ENCODE peak calls at places on chromosomes 6 and 20, in four cellular contexts. One of them, this sample, is unnamed.

GRCh38 chr6:46932941-46933340 is 11.2 kb upstream of the ADGRF5 start:
- DNase-seq in bronchial epithelial cell: no peak
- DNase-seq in right atrium auricular region: no peak
- DNase-seq in brain microvascular endothelial cell: no peak
- DNase-seq in this sample: peak

GRCh38 chr6:36373368-36374009 is 14.0 kb downstream of the ETV7 start:
- DNase-seq in bronchial epithelial cell: peak
- DNase-seq in right atrium auricular region: no peak
- DNase-seq in brain microvascular endothelial cell: no peak
- DNase-seq in this sample: no peak

GRCh38 chr6:112372213-112372806 is 25.2 kb downstream of the RFPL4B start:
- DNase-seq in bronchial epithelial cell: peak
- DNase-seq in right atrium auricular region: no peak
- DNase-seq in brain microvascular endothelial cell: no peak
- DNase-seq in this sample: peak

GRCh38 chr6:75044846-75045245 is 161.0 kb downstream of the COL12A1 start:
- DNase-seq in bronchial epithelial cell: no peak
- DNase-seq in right atrium auricular region: no peak
- DNase-seq in brain microvascular endothelial cell: no peak
- DNase-seq in this sample: no peak

GRCh38 chr6:35688605-35689322 is at the start of gene FKBP5:
- DNase-seq in bronchial epithelial cell: peak
- DNase-seq in right atrium auricular region: peak
- DNase-seq in brain microvascular endothelial cell: peak
- DNase-seq in this sample: peak

GRCh38 chr20:32454164-32455145 is 96.3 kb downstream of the ASXL1 start:
- DNase-seq in bronchial epithelial cell: no peak
- DNase-seq in right atrium auricular region: no peak
- DNase-seq in brain microvascular endothelial cell: no peak
- DNase-seq in this sample: no peak

GRCh38 chr6:84314377-84314898 is 87.0 kb upstream of the CEP162 start:
- DNase-seq in bronchial epithelial cell: no peak
- DNase-seq in right atrium auricular region: no peak
- DNase-seq in brain microvascular endothelial cell: no peak
- DNase-seq in this sample: no peak

GRCh38 chr6:8017276-8017701 is 46.9 kb downstream of the BLOC1S5 start:
- DNase-seq in bronchial epithelial cell: no peak
- DNase-seq in right atrium auricular region: no peak
- DNase-seq in brain microvascular endothelial cell: no peak
- DNase-seq in this sample: peak

GRCh38 chr6:146153040-146153758 is 124.3 kb downstream of the GRM1 start:
- DNase-seq in bronchial epithelial cell: no peak
- DNase-seq in right atrium auricular region: no peak
- DNase-seq in brain microvascular endothelial cell: no peak
- DNase-seq in this sample: no peak

GRCh38 chr6:135935951-135936601 is 84.6 kb downstream of the PDE7B start:
- DNase-seq in bronchial epithelial cell: peak
- DNase-seq in right atrium auricular region: no peak
- DNase-seq in brain microvascular endothelial cell: peak
- DNase-seq in this sample: peak

GRCh38 chr20:48736231-48736630 is 91.6 kb downstream of the PREX1 start:
- DNase-seq in bronchial epithelial cell: no peak
- DNase-seq in right atrium auricular region: no peak
- DNase-seq in brain microvascular endothelial cell: no peak
- DNase-seq in this sample: no peak

GRCh38 chr6:42344756-42345155 is 107.0 kb downstream of the TRERF1 start:
- DNase-seq in bronchial epithelial cell: no peak
- DNase-seq in right atrium auricular region: no peak
- DNase-seq in brain microvascular endothelial cell: no peak
- DNase-seq in this sample: no peak

GRCh38 chr6:166097914-166098522 is 69.6 kb downstream of the TBXT start:
- DNase-seq in bronchial epithelial cell: peak
- DNase-seq in right atrium auricular region: peak
- DNase-seq in brain microvascular endothelial cell: peak
- DNase-seq in this sample: peak

GRCh38 chr20:31923388-31924271 is 28.2 kb downstream of the PDRG1 start:
- DNase-seq in bronchial epithelial cell: no peak
- DNase-seq in right atrium auricular region: no peak
- DNase-seq in brain microvascular endothelial cell: no peak
- DNase-seq in this sample: no peak

GRCh38 chr6:24854077-24854670 is 55.5 kb upstream of the ARMH2 start:
- DNase-seq in bronchial epithelial cell: peak
- DNase-seq in right atrium auricular region: no peak
- DNase-seq in brain microvascular endothelial cell: no peak
- DNase-seq in this sample: no peak

GRCh38 chr6:118679293-118679692 is 27.9 kb upstream of the CEP85L start:
- DNase-seq in bronchial epithelial cell: peak
- DNase-seq in right atrium auricular region: no peak
- DNase-seq in brain microvascular endothelial cell: no peak
- DNase-seq in this sample: peak

GRCh38 chr20:48201881-48202280 is 416.6 kb upstream of the SULF2 start:
- DNase-seq in bronchial epithelial cell: no peak
- DNase-seq in right atrium auricular region: no peak
- DNase-seq in brain microvascular endothelial cell: no peak
- DNase-seq in this sample: no peak

GRCh38 chr20:62121776-62122658 is at the start of gene LSM14B:
- DNase-seq in bronchial epithelial cell: peak
- DNase-seq in right atrium auricular region: peak
- DNase-seq in brain microvascular endothelial cell: peak
- DNase-seq in this sample: peak

GRCh38 chr20:61500791-61501321 is 248.8 kb downstream of the CDH4 start:
- DNase-seq in bronchial epithelial cell: no peak
- DNase-seq in right atrium auricular region: no peak
- DNase-seq in brain microvascular endothelial cell: no peak
- DNase-seq in this sample: no peak

GRCh38 chr6:90940812-90941481 is 354.1 kb upstream of the MAP3K7 start:
- DNase-seq in bronchial epithelial cell: peak
- DNase-seq in right atrium auricular region: no peak
- DNase-seq in brain microvascular endothelial cell: peak
- DNase-seq in this sample: peak

GRCh38 chr6:52087498-52087999 is at the start of gene PKHD1:
- DNase-seq in bronchial epithelial cell: peak
- DNase-seq in right atrium auricular region: no peak
- DNase-seq in brain microvascular endothelial cell: no peak
- DNase-seq in this sample: no peak

GRCh38 chr6:150229775-150230561 is 87.1 kb downstream of the PPP1R14C start:
- DNase-seq in bronchial epithelial cell: peak
- DNase-seq in right atrium auricular region: no peak
- DNase-seq in brain microvascular endothelial cell: no peak
- DNase-seq in this sample: no peak

GRCh38 chr20:63230800-63231268 is 4.9 kb upstream of the BIRC7 start:
- DNase-seq in bronchial epithelial cell: peak
- DNase-seq in right atrium auricular region: peak
- DNase-seq in brain microvascular endothelial cell: peak
- DNase-seq in this sample: peak

GRCh38 chr20:9015984-9016324 is 52.9 kb upstream of the PLCB4 start:
- DNase-seq in bronchial epithelial cell: peak
- DNase-seq in right atrium auricular region: no peak
- DNase-seq in brain microvascular endothelial cell: no peak
- DNase-seq in this sample: no peak

GRCh38 chr20:50695144-50695872 is 4.0 kb upstream of the RIPOR3 start:
- DNase-seq in bronchial epithelial cell: no peak
- DNase-seq in right atrium auricular region: peak
- DNase-seq in brain microvascular endothelial cell: no peak
- DNase-seq in this sample: no peak

GRCh38 chr6:36755435-36756348 is 58.1 kb downstream of the RAB44 start:
- DNase-seq in bronchial epithelial cell: peak
- DNase-seq in right atrium auricular region: no peak
- DNase-seq in brain microvascular endothelial cell: peak
- DNase-seq in this sample: peak

GRCh38 chr6:24910850-24911712 is 24.7 kb downstream of the RIPOR2 start:
- DNase-seq in bronchial epithelial cell: peak
- DNase-seq in right atrium auricular region: no peak
- DNase-seq in brain microvascular endothelial cell: no peak
- DNase-seq in this sample: no peak

GRCh38 chr6:144395014-144395413 is 109.9 kb downstream of the UTRN start:
- DNase-seq in bronchial epithelial cell: peak
- DNase-seq in right atrium auricular region: no peak
- DNase-seq in brain microvascular endothelial cell: no peak
- DNase-seq in this sample: no peak

GRCh38 chr20:38091447-38092216 is 58.1 kb downstream of the RPRD1B start:
- DNase-seq in bronchial epithelial cell: no peak
- DNase-seq in right atrium auricular region: no peak
- DNase-seq in brain microvascular endothelial cell: peak
- DNase-seq in this sample: no peak

GRCh38 chr6:27129095-27129815 is 118.2 kb upstream of the PRSS16 start:
- DNase-seq in bronchial epithelial cell: no peak
- DNase-seq in right atrium auricular region: no peak
- DNase-seq in brain microvascular endothelial cell: no peak
- DNase-seq in this sample: no peak

GRCh38 chr6:27128796-27129094 is 118.8 kb upstream of the PRSS16 start:
- DNase-seq in bronchial epithelial cell: no peak
- DNase-seq in right atrium auricular region: no peak
- DNase-seq in brain microvascular endothelial cell: no peak
- DNase-seq in this sample: no peak

GRCh38 chr6:27130668-27131428 is 116.7 kb upstream of the PRSS16 start:
- DNase-seq in bronchial epithelial cell: no peak
- DNase-seq in right atrium auricular region: no peak
- DNase-seq in brain microvascular endothelial cell: no peak
- DNase-seq in this sample: no peak

GRCh38 chr6:27127874-27128795 is 119.4 kb upstream of the PRSS16 start:
- DNase-seq in bronchial epithelial cell: no peak
- DNase-seq in right atrium auricular region: no peak
- DNase-seq in brain microvascular endothelial cell: no peak
- DNase-seq in this sample: peak

GRCh38 chr6:27129917-27130316 is 117.6 kb upstream of the PRSS16 start:
- DNase-seq in bronchial epithelial cell: no peak
- DNase-seq in right atrium auricular region: no peak
- DNase-seq in brain microvascular endothelial cell: no peak
- DNase-seq in this sample: no peak
- TF ChIP-seq CTCF in bronchial epithelial cell: no peak
- TF ChIP-seq CTCF in right atrium auricular region: no peak
- TF ChIP-seq CTCF in brain microvascular endothelial cell: no peak
- TF ChIP-seq CTCF in this sample: no peak

DNA sequence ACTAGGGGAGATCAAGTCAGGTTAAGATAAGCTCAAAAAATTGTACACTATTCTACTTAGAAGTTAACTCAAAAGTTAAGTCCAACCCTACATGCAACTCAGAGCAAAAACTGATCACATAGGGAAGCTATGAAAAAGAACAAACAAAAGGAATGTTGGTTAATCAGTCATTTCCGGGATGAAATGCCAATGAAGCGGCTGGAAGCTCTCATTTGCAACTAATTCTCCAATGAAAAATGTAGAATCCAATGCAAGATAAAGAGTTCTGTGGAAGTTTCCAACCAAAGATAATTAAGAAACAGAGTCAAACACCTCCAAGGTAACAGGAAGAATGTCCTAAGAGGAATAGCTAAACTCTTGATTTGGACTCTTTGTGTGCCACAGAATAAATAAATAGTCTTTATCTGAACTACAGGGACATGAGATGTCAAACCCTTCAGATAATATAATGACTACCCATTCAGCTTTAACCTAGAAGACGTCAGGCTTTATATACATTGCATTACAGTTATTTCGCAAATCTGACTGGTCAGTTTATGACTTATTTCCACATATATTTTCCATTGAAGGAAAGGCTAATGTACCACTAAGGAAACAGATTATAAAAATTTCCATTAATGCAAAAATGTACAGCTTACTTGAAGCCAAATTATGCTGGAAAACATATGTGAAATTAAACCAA is 48.0 kb upstream of the DST start:
- DNase-seq in bronchial epithelial cell: peak
- DNase-seq in right atrium auricular region: no peak
- DNase-seq in brain microvascular endothelial cell: no peak
- DNase-seq in this sample: peak
- H3K4me3 ChIP-seq in bronchial epithelial cell: no peak
- H3K4me3 ChIP-seq in right atrium auricular region: peak
- H3K4me3 ChIP-seq in brain microvascular endothelial cell: peak
- H3K4me3 ChIP-seq in this sample: peak

DNA sequence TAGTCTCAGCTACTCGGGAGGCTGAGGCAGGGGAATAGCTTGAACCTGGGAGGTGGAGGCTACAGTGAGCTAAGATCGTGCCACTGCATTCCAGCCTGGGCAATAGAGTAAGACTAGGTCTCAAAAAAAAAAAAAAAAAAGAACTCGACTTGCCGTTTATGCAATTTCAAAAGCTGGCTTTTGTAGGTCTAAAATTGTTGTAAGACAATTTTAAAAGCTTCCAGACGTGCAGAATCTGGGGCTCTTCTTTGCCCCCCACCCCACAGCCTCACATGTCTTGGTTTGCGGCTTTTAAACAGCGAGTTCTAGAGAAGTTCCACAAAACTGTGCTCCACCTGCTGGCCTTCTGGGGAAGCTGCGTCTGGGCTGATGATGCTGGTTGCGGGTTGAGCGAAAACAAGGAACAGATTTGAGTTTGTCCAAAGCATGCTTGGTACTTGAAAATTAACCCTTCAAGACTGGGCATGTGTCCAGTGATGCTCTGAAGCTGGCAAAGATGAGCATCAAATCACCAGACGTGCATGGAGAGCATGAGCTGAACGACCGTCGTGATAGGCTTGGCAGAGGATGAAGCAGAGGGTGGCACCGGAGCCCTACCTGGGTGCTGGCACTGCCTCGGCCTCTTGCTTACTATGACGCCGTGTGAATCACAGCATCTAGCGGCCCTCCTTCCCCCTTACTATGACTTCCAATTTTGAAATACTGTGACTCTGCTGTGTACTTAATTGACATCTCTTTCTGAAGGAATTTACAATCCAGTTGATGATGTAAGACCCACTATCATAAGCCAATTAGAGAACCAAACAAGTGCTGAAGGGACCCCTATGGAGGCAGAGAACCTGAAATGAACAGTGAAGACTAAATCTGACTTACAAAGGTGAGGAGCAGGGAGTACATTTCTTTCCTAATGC is 171.4 kb downstream of the GMPR start:
- DNase-seq in bronchial epithelial cell: peak
- DNase-seq in right atrium auricular region: peak
- DNase-seq in brain microvascular endothelial cell: peak
- DNase-seq in this sample: peak
- TF ChIP-seq CTCF in bronchial epithelial cell: peak
- TF ChIP-seq CTCF in right atrium auricular region: peak
- TF ChIP-seq CTCF in brain microvascular endothelial cell: peak
- TF ChIP-seq CTCF in this sample: peak

GRCh38 chr20:58660855-58661254 is 9.8 kb downstream of the STX16 start:
- DNase-seq in bronchial epithelial cell: no peak
- DNase-seq in right atrium auricular region: no peak
- DNase-seq in brain microvascular endothelial cell: no peak
- DNase-seq in this sample: no peak
- H3K4me3 ChIP-seq in bronchial epithelial cell: no peak
- H3K4me3 ChIP-seq in right atrium auricular region: no peak
- H3K4me3 ChIP-seq in brain microvascular endothelial cell: no peak
- H3K4me3 ChIP-seq in this sample: no peak

DNA sequence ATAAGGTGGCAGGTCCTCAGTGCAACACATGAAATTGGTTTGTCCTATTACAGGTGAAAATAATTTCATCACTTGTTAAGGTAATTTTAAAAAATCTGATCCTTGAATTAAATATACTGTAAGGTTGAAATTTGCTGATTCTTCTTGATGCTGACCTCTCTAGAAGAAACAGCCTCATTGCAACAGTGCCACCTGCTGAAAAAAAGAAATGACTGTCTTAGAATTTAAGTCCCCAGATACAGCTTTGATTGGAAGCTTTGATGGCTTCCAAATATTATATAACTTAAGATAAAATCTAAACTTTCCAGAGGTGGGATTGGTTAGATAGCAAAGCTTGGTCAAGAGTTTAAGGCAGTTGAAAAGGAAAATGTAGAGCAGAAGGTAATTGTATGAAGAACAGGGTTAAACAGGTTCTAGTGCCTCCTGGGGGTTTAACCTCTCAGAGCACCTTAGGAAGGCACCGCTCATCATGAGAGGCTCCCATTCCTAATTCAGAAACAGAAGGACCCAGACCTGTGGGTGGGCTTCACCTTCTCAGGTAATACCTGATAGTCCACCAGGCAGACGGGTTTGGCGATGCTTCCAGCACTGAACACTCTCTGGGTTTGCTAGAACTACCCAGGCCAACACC is 401.0 kb downstream of the PAX1 start:
- DNase-seq in bronchial epithelial cell: peak
- DNase-seq in right atrium auricular region: no peak
- DNase-seq in brain microvascular endothelial cell: peak
- DNase-seq in this sample: peak
- TF ChIP-seq CTCF in bronchial epithelial cell: peak
- TF ChIP-seq CTCF in right atrium auricular region: no peak
- TF ChIP-seq CTCF in brain microvascular endothelial cell: no peak
- TF ChIP-seq CTCF in this sample: peak